ENCODE peak calls at places on chromosome 13, in six cellular contexts. J is endothelial cell of umbilical vein; G is effector memory CD4-positive, alpha-beta T cell; E is adrenal gland; P is heart right ventricle; T is HEK293T. N is an unnamed sample.

GRCh38 chr13:113805431-113806103 is 46.5 kb downstream of the TMEM255B start:
- DNase-seq in J (no peak), G (no peak), E (no peak), P (no peak), T (no peak), N (no peak)

GRCh38 chr13:38538412-38538811 is 148.5 kb upstream of the FREM2 start:
- DNase-seq in J (no peak), G (no peak), E (no peak), P (no peak), T (no peak), N (no peak)

GRCh38 chr13:58964048-58964447 is 1199.7 kb downstream of the DIAPH3 start:
- DNase-seq in J (no peak), G (no peak), E (no peak), P (no peak), T (no peak), N (no peak)

GRCh38 chr13:83879431-83880171 is 2.7 kb downstream of the SLITRK1 start:
- DNase-seq in J (no peak), G (no peak), E (no peak), P (no peak), T (no peak), N (no peak)

GRCh38 chr13:109904218-109904617 is 117.8 kb upstream of the IRS2 start:
- DNase-seq in J (no peak), G (no peak), E (no peak), P (no peak), T (no peak), N (peak; percentile 68)

GRCh38 chr13:32284927-32285632 is 30.1 kb downstream of the ZAR1L start:
- DNase-seq in J (peak; percentile 98), G (no peak), E (peak; percentile 38), P (peak; percentile 79), T (no peak), N (peak; percentile 51)

GRCh38 chr13:40206241-40207109 is 460.0 kb downstream of the FOXO1 start:
- DNase-seq in J (peak; percentile 88), G (no peak), E (no peak), P (no peak), T (no peak), N (no peak)

GRCh38 chr13:106916329-106916728 is 348.4 kb upstream of the ARGLU1 start:
- DNase-seq in J (no peak), G (no peak), E (no peak), P (no peak), T (no peak), N (no peak)

GRCh38 chr13:111178417-111178816 is 63.3 kb downstream of the ARHGEF7 start:
- DNase-seq in J (no peak), G (no peak), E (no peak), P (no peak), T (no peak), N (no peak)

GRCh38 chr13:63305641-63306133 is 1890.0 kb upstream of the PCDH20 start:
- DNase-seq in J (no peak), G (no peak), E (no peak), P (no peak), T (no peak), N (no peak)

GRCh38 chr13:111005364-111005763 is 90.5 kb upstream of the ANKRD10 start:
- DNase-seq in J (no peak), G (no peak), E (no peak), P (no peak), T (no peak), N (no peak)

GRCh38 chr13:113123226-113124150 is 889 bp downstream of the F10 start:
- DNase-seq in J (no peak), G (no peak), E (no peak), P (no peak), T (peak; percentile 12), N (peak; percentile 34)

GRCh38 chr13:73072501-73072900 is 13.7 kb downstream of the KLF5 start:
- DNase-seq in J (no peak), G (no peak), E (no peak), P (no peak), T (no peak), N (no peak)

GRCh38 chr13:23430664-23431063 is 2.8 kb downstream of the SACS start:
- DNase-seq in J (no peak), G (no peak), E (no peak), P (no peak), T (no peak), N (no peak)

GRCh38 chr13:105519766-105520165 is 1015.7 kb downstream of the EFNB2 start:
- DNase-seq in J (no peak), G (no peak), E (no peak), P (no peak), T (no peak), N (no peak)

GRCh38 chr13:33746867-33747266 is 71.1 kb upstream of the RFC3 start:
- DNase-seq in J (no peak), G (no peak), E (no peak), P (no peak), T (no peak), N (no peak)

GRCh38 chr13:24713022-24713421 is 32.8 kb downstream of the ATP12A start:
- DNase-seq in J (no peak), G (no peak), E (peak; percentile 20), P (peak; percentile 44), T (no peak), N (no peak)

GRCh38 chr13:69374036-69374435 is 733.6 kb upstream of the ATXN8OS start:
- DNase-seq in J (no peak), G (no peak), E (no peak), P (no peak), T (no peak), N (no peak)

GRCh38 chr13:47094734-47095434 is 198.0 kb upstream of the HTR2A start:
- DNase-seq in J (no peak), G (no peak), E (no peak), P (no peak), T (no peak), N (no peak)

GRCh38 chr13:102658678-102659077 is 36.2 kb downstream of the METTL21C start:
- DNase-seq in J (no peak), G (no peak), E (no peak), P (no peak), T (no peak), N (no peak)

GRCh38 chr13:76882431-76882830 is 3.8 kb downstream of the KCTD12 start:
- DNase-seq in J (peak; percentile 62), G (no peak), E (no peak), P (no peak), T (no peak), N (no peak)

GRCh38 chr13:67416047-67416925 is 186.2 kb upstream of the PCDH9 start:
- DNase-seq in J (no peak), G (no peak), E (no peak), P (no peak), T (peak; percentile 96), N (peak; percentile 80)

GRCh38 chr13:31134055-31134711 is 27.5 kb downstream of the HSPH1 start:
- DNase-seq in J (no peak), G (no peak), E (no peak), P (no peak), T (no peak), N (no peak)

GRCh38 chr13:84896128-84896527 is 903.1 kb downstream of the SLITRK6 start:
- DNase-seq in J (peak; percentile 46), G (peak; percentile 6), E (peak; percentile 27), P (no peak), T (peak; percentile 50), N (peak; percentile 78)

N was measured in SK-MEL-5.